ENCODE peak calls at places on chromosomes 2 and 18, in five cellular contexts. Y, G, S, H and D are unnamed samples. For H3K9me3, the result is how much of the 10 kb centered on the place peaks cover.

GRCh38 chr2:41784496-41784895 is 263.3 kb upstream of the PKDCC start:
- DNase-seq in Y (no peak), G (no peak), S (no peak), H (no peak), D (no peak)

GRCh38 chr2:149004836-149005235 is 33.7 kb upstream of the LYPD6B start:
- DNase-seq in Y (no peak), G (no peak), S (peak), H (no peak), D (no peak)

GRCh38 chr18:22658318-22658717 is 240.6 kb upstream of the CTAGE1 start:
- DNase-seq in Y (no peak), G (no peak), S (no peak), H (no peak), D (no peak)

GRCh38 chr2:18637196-18637595 is 47.8 kb upstream of the NT5C1B start:
- DNase-seq in Y (no peak), G (no peak), S (no peak), H (no peak), D (no peak)

GRCh38 chr18:58514773-58515172 is 114.1 kb downstream of the ALPK2 start:
- DNase-seq in Y (no peak), G (no peak), S (no peak), H (no peak), D (no peak)

GRCh38 chr2:26337298-26337697 is 8.6 kb upstream of the SELENOI start:
- DNase-seq in Y (no peak), G (no peak), S (no peak), H (no peak), D (no peak)

GRCh38 chr2:99471635-99472326 is 18.0 kb downstream of the REV1 start:
- DNase-seq in Y (no peak), G (no peak), S (peak), H (no peak), D (no peak)

GRCh38 chr2:144519934-144520717 is at the start of gene ZEB2:
- DNase-seq in Y (peak), G (no peak), S (no peak), H (peak), D (no peak)

GRCh38 chr2:224038049-224038829 is 847 bp downstream of the SERPINE2 start:
- DNase-seq in Y (peak), G (no peak), S (peak), H (peak), D (no peak)

GRCh38 chr2:46915281-46915810 is at the start of gene MCFD2:
- DNase-seq in Y (no peak), G (no peak), S (peak), H (no peak), D (peak)

GRCh38 chr2:189943009-189943408 is 119.5 kb downstream of the MSTN start:
- DNase-seq in Y (no peak), G (no peak), S (no peak), H (no peak), D (no peak)
- H3K9me3 ChIP-seq in Y (under half), G (under half), S (under half), H (under half), D (under half)

DNA sequence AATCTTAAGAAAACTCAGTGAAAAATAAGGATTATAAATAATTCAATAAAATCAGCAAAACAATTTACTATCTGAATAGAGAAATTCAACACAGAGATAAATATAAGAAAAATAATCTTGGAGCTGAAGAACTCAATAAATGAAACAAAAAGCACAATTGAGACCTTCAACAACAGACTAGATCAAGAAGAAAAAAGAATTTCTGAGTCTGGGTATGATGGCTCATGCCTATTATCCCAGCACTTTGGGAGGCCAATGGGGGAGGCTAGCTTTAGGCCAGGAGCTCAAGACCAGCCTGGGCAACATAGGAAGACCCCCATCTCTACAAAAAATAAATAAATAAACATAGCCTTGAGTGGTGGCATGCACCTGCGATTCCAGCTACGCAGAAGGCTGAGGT is 1295.7 kb upstream of the NRXN1 start:
- DNase-seq in Y (no peak), G (no peak), S (no peak), H (no peak), D (no peak)
- H3K9me3 ChIP-seq in Y (under half), G (under half), S (under half), H (under half), D (under half)

GRCh38 chr18:71678144-71678543 is 866.0 kb downstream of the CBLN2 start:
- DNase-seq in Y (no peak), G (no peak), S (no peak), H (no peak), D (no peak)
- H3K9me3 ChIP-seq in Y (under half), G (under half), S (under half), H (under half), D (under half)

GRCh38 chr2:229050063-229050635 is 220.9 kb downstream of the PID1 start:
- DNase-seq in Y (no peak), G (no peak), S (no peak), H (no peak), D (no peak)
- H3K9me3 ChIP-seq in Y (under half), G (under half), S (under half), H (under half), D (under half)

GRCh38 chr2:13135856-13136255 is 419.1 kb downstream of the TRIB2 start:
- DNase-seq in Y (no peak), G (no peak), S (no peak), H (no peak), D (no peak)
- H3K9me3 ChIP-seq in Y (under half), G (under half), S (under half), H (under half), D (under half)

GRCh38 chr2:180016937-180017336 is 9.8 kb upstream of the CWC22 start:
- DNase-seq in Y (no peak), G (no peak), S (no peak), H (no peak), D (no peak)
- H3K9me3 ChIP-seq in Y (under half), G (under half), S (under half), H (under half), D (under half)